ENCODE peak calls at places on chromosome 17, in six cellular contexts. B is heart right ventricle, X is A549, P is lower lobe of right lung, S is activated B cell treated with CpG ODN at 0.5 μM for 24 hours, C is WTC11. E is an unnamed sample.

GRCh38 chr17:67637901-67638641 is 79.7 kb upstream of the NOL11 start:
- DNase-seq in X (no peak), S (no peak), C (no peak), B (no peak), P (peak), E (no peak)

GRCh38 chr17:1644493-1645206 is 882 bp downstream of the SCARF1 start:
- DNase-seq in C (no peak), S (peak), X (no peak), B (peak), P (no peak), E (no peak)

GRCh38 chr17:3911271-3912053 is 4.8 kb downstream of the P2RX1 start:
- DNase-seq in P (no peak), X (no peak), B (no peak), C (no peak), S (peak), E (no peak)

GRCh38 chr17:63946440-63947363 is 14.6 kb upstream of the CD79B start:
- DNase-seq in P (peak), X (peak), S (peak), C (peak), B (peak), E (peak)

GRCh38 chr17:30443721-30444120 is 33.5 kb upstream of the GOSR1 start:
- DNase-seq in P (no peak), C (no peak), B (no peak), X (no peak), S (no peak), E (no peak)

GRCh38 chr17:75769536-75769935 is 4.5 kb upstream of the GALK1 start:
- DNase-seq in P (peak), S (no peak), X (no peak), C (no peak), B (no peak), E (no peak)

GRCh38 chr17:7855643-7856080 is 796 bp downstream of the TMEM88 start:
- DNase-seq in C (no peak), S (peak), B (peak), P (no peak), X (no peak), E (no peak)

GRCh38 chr17:14038206-14038605 is 31.1 kb upstream of the COX10 start:
- DNase-seq in B (no peak), S (no peak), X (no peak), P (no peak), C (no peak), E (no peak)

GRCh38 chr17:7307686-7308624 is 527 bp downstream of the EIF5A start:
- DNase-seq in B (no peak), C (peak), P (peak), X (peak), S (peak), E (peak)

GRCh38 chr17:28718317-28718672 is 627 bp upstream of the RAB34 start:
- DNase-seq in S (no peak), X (no peak), B (no peak), P (no peak), C (no peak), E (peak)

GRCh38 chr17:40498281-40499084 is 2.9 kb downstream of the TNS4 start:
- DNase-seq in S (no peak), X (no peak), P (no peak), C (no peak), B (no peak), E (no peak)

GRCh38 chr17:45334231-45334630 is 17.4 kb upstream of the MAP3K14 start:
- DNase-seq in P (no peak), B (no peak), C (no peak), X (no peak), S (peak), E (no peak)

GRCh38 chr17:73432624-73433190 is 120.9 kb upstream of the CDC42EP4 start:
- DNase-seq in P (no peak), X (no peak), B (no peak), C (no peak), S (no peak), E (no peak)

GRCh38 chr17:50904522-50905459 is 38.6 kb upstream of the TOB1 start:
- DNase-seq in B (no peak), X (no peak), S (no peak), P (peak), C (no peak), E (no peak)

GRCh38 chr17:75398279-75398678 is 7.2 kb downstream of the GRB2 start:
- DNase-seq in B (no peak), P (no peak), C (no peak), S (no peak), X (no peak), E (no peak)

GRCh38 chr17:5557990-5558389 is 26.3 kb downstream of the NLRP1 start:
- DNase-seq in P (no peak), C (no peak), S (no peak), X (no peak), B (no peak), E (no peak)

GRCh38 chr17:28339431-28339830 is 3.9 kb downstream of the TNFAIP1 start:
- DNase-seq in B (no peak), P (no peak), C (no peak), S (no peak), X (no peak), E (no peak)

GRCh38 chr17:1645207-1646171 is at the start of gene SCARF1:
- DNase-seq in X (no peak), P (peak), B (peak), C (peak), S (no peak), E (no peak)

GRCh38 chr17:40027614-40028012 is 12.4 kb downstream of the CSF3 start:
- DNase-seq in X (no peak), P (no peak), B (no peak), S (no peak), C (no peak), E (no peak)

GRCh38 chr17:10499950-10500349 is 18.4 kb downstream of the MYH1 start:
- DNase-seq in X (no peak), P (no peak), C (no peak), B (no peak), S (no peak), E (no peak)

DNA sequence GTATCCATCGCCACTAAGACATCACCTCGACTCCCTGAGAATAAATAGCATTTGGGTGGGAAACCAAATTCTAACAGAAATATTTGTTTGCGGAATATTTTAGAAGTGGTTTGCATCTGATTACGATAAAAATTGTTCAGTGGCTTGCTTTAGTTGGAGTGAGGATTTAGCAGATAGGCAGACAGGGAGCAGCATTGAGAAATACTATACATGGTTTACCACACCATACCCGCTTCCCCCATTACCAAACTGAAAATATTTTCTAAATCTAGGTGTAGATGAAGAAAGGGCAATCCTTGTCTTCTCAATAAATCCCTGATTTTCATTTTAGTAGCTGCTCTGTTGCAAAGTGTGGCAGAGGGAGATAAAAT is 895 bp upstream of the BAHCC1 start:
- DNase-seq in C (no peak), X (no peak), S (no peak), P (no peak), B (no peak), E (no peak)
- TF ChIP-seq CTCF in C (no peak), X (no peak), S (no peak), P (no peak), B (no peak), E (no peak)

GRCh38 chr17:17435323-17435722 is 41.5 kb upstream of the MED9 start:
- DNase-seq in B (no peak), P (peak), X (peak), C (no peak), S (no peak), E (no peak)
- TF ChIP-seq CTCF in B (no peak), P (no peak), X (no peak), C (no peak), S (no peak), E (no peak)

GRCh38 chr17:79126139-79126538 is 51.5 kb downstream of the ENGASE start:
- DNase-seq in S (no peak), X (no peak), C (peak), P (no peak), B (no peak), E (no peak)
- TF ChIP-seq CTCF in S (no peak), X (peak), C (no peak), P (no peak), B (peak), E (no peak)

DNA sequence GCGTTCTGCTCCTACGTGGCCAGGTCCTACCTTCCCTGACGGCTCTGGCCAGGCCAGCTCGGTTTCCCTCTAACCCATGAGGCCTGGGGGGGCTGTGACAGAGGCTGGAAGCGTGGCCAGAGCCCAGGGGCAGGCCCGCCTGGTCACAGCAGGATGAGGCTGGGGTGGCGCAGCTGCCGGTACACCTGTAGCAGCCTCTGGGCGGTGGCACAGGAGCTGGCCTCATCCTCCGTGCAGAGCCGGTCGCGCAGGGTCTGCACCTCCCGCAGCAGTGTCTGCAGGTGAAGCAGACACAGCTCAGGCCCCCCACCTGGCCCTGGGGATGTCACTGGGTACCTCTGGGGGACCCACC is 11.5 kb downstream of the FAAP100 start:
- DNase-seq in C (no peak), S (no peak), B (no peak), P (no peak), X (no peak), E (no peak)
- TF ChIP-seq CTCF in C (no peak), S (no peak), B (no peak), P (no peak), X (no peak), E (no peak)

GRCh38 chr17:21373696-21374454 is 2.3 kb upstream of the KCNJ12 start:
- DNase-seq in P (no peak), C (no peak), X (no peak), S (no peak), B (no peak), E (no peak)
- TF ChIP-seq CTCF in P (no peak), C (no peak), X (no peak), S (no peak), B (no peak), E (no peak)

GRCh38 chr17:82915697-82916027 is 75.8 kb upstream of the ZNF750 start:
- DNase-seq in P (no peak), B (no peak), S (peak), C (no peak), X (no peak), E (no peak)
- TF ChIP-seq CTCF in P (no peak), B (no peak), S (no peak), C (no peak), X (no peak), E (no peak)